ENCODE peak calls at places on chromosomes 2 and 18, in six cellular contexts. O, N, J, C, M and Z are unnamed samples.

GRCh38 chr2:197883354-197884032 is 79.1 kb downstream of the PLCL1 start:
- DNase-seq in O (no peak), J (no peak), M (no peak), N (no peak), C (no peak), Z (no peak)

GRCh38 chr2:23092831-23093230 is 292.1 kb upstream of the KLHL29 start:
- DNase-seq in J (no peak), O (no peak), M (no peak), C (no peak), N (no peak), Z (no peak)

GRCh38 chr2:163657257-163657656 is 78.6 kb downstream of the FIGN start:
- DNase-seq in N (no peak), J (no peak), C (no peak), O (no peak), M (no peak), Z (no peak)

GRCh38 chr18:70181015-70181414 is 24.5 kb downstream of the RTTN start:
- DNase-seq in M (no peak), C (no peak), J (peak), O (no peak), N (no peak), Z (no peak)

GRCh38 chr18:36812686-36813085 is 16.1 kb downstream of the TPGS2 start:
- DNase-seq in M (no peak), O (no peak), N (no peak), C (no peak), J (no peak), Z (no peak)

GRCh38 chr2:201978988-201979387 is 54.7 kb upstream of the FZD7 start:
- DNase-seq in C (no peak), N (no peak), O (no peak), J (no peak), M (no peak), Z (no peak)

GRCh38 chr2:6780765-6781274 is 84.9 kb downstream of the CMPK2 start:
- DNase-seq in M (peak), N (no peak), O (no peak), J (peak), C (no peak), Z (peak)

GRCh38 chr18:3449702-3450357 is at the start of gene TGIF1:
- DNase-seq in O (peak), N (no peak), M (peak), C (peak), J (peak), Z (peak)

GRCh38 chr18:79873449-79874110 is 75.8 kb downstream of the KCNG2 start:
- DNase-seq in C (no peak), J (no peak), M (no peak), N (no peak), O (no peak), Z (peak)

GRCh38 chr2:207113403-207113802 is 52.3 kb downstream of the KLF7 start:
- DNase-seq in M (no peak), C (no peak), O (no peak), N (no peak), J (no peak), Z (no peak)

GRCh38 chr2:42474765-42475454 is 18.9 kb downstream of the KCNG3 start:
- DNase-seq in J (no peak), O (no peak), M (no peak), N (no peak), C (no peak), Z (no peak)

GRCh38 chr18:49862656-49863385 is 49.5 kb upstream of the ACAA2 start:
- DNase-seq in C (no peak), O (no peak), M (no peak), N (no peak), J (no peak), Z (no peak)

GRCh38 chr2:107804608-107805498 is 21.8 kb upstream of the RGPD4 start:
- DNase-seq in N (no peak), C (no peak), J (no peak), M (no peak), O (no peak), Z (no peak)

GRCh38 chr2:27627963-27628766 is 647 bp downstream of the CCDC121 start:
- DNase-seq in J (peak), C (no peak), N (no peak), M (no peak), O (no peak), Z (no peak)

GRCh38 chr2:120741514-120742448 is 6.1 kb downstream of the GLI2 start:
- DNase-seq in J (no peak), O (no peak), C (peak), N (no peak), M (no peak), Z (peak)

GRCh38 chr2:109649736-109650695 is 35.9 kb downstream of the SOWAHC start:
- DNase-seq in J (no peak), N (no peak), C (no peak), M (no peak), O (no peak), Z (no peak)

GRCh38 chr2:8086796-8087479 is 594.9 kb upstream of the ID2 start:
- DNase-seq in O (no peak), C (peak), M (no peak), N (no peak), J (no peak), Z (no peak)

GRCh38 chr2:218435003-218435982 is 16.4 kb downstream of the VIL1 start:
- DNase-seq in O (no peak), M (peak), N (no peak), C (no peak), J (no peak), Z (peak)

GRCh38 chr18:68104036-68104435 is 587.5 kb upstream of the DSEL start:
- DNase-seq in O (no peak), M (no peak), J (no peak), N (no peak), C (no peak), Z (no peak)

GRCh38 chr18:35410561-35410960 is 33.4 kb upstream of the ZNF396 start:
- DNase-seq in O (no peak), C (no peak), M (no peak), J (no peak), N (no peak), Z (peak)

GRCh38 chr18:79515944-79516351 is 120.2 kb downstream of the NFATC1 start:
- DNase-seq in C (no peak), M (no peak), N (no peak), O (peak), J (no peak), Z (peak)

GRCh38 chr2:175293776-175294175 is 112.3 kb upstream of the ATP5MC3 start:
- DNase-seq in M (no peak), J (peak), C (no peak), N (no peak), O (no peak), Z (no peak)

GRCh38 chr2:120346667-120347358 is 877 bp downstream of the INHBB start:
- DNase-seq in J (peak), N (no peak), M (no peak), C (no peak), O (no peak), Z (peak)

GRCh38 chr2:30195011-30195410 is 36.3 kb upstream of the LBH start:
- DNase-seq in N (no peak), O (no peak), J (no peak), C (no peak), M (no peak), Z (no peak)

GRCh38 chr2:237309416-237309815 is 104.5 kb downstream of the COL6A3 start:
- DNase-seq in O (no peak), J (no peak), C (no peak), N (no peak), M (no peak), Z (no peak)

GRCh38 chr2:39313575-39313974 is 69.8 kb upstream of the CDKL4 start:
- DNase-seq in C (no peak), N (no peak), M (no peak), O (no peak), J (no peak), Z (no peak)

GRCh38 chr2:165586019-165586418 is 116.5 kb downstream of the CSRNP3 start:
- DNase-seq in O (no peak), C (no peak), J (no peak), M (no peak), N (no peak), Z (no peak)

GRCh38 chr2:235654115-235654514 is 160.3 kb downstream of the AGAP1 start:
- DNase-seq in M (no peak), N (no peak), C (no peak), J (peak), O (no peak), Z (no peak)

GRCh38 chr2:236309669-236310029 is 45.4 kb upstream of the ASB18 start:
- DNase-seq in J (peak), O (peak), C (no peak), N (peak), M (no peak), Z (no peak)

GRCh38 chr2:17877811-17878221 is 651 bp upstream of the KCNS3 start:
- DNase-seq in C (no peak), M (peak), N (no peak), J (peak), O (no peak), Z (no peak)

GRCh38 chr2:126850951-126851350 is 47.7 kb upstream of the TEX51 start:
- DNase-seq in N (no peak), O (no peak), M (no peak), J (no peak), C (peak), Z (no peak)

GRCh38 chr2:2647156-2647555 is 316.1 kb upstream of the MYT1L start:
- DNase-seq in N (no peak), C (no peak), O (no peak), J (no peak), M (no peak), Z (no peak)

GRCh38 chr2:33242845-33243244 is 233.6 kb upstream of the RASGRP3 start:
- DNase-seq in C (no peak), O (no peak), N (no peak), M (no peak), J (peak), Z (no peak)

GRCh38 chr2:170340693-170341068 is 162.7 kb downstream of the MYO3B start:
- DNase-seq in N (no peak), O (no peak), J (no peak), C (no peak), M (no peak), Z (no peak)

GRCh38 chr2:25259744-25260124 is 82.0 kb downstream of the DNMT3A start:
- DNase-seq in M (no peak), O (no peak), C (no peak), N (peak), J (no peak), Z (no peak)

GRCh38 chr2:25256486-25256875 is 85.2 kb downstream of the DNMT3A start:
- DNase-seq in O (peak), C (no peak), M (no peak), N (no peak), J (no peak), Z (no peak)

GRCh38 chr2:25257032-25257455 is 84.7 kb downstream of the DNMT3A start:
- DNase-seq in J (peak), N (no peak), C (no peak), O (no peak), M (no peak), Z (no peak)

GRCh38 chr2:25258814-25259743 is 82.6 kb downstream of the DNMT3A start:
- DNase-seq in C (no peak), J (no peak), N (no peak), O (no peak), M (no peak), Z (no peak)

GRCh38 chr2:25257931-25258771 is 83.6 kb downstream of the DNMT3A start:
- DNase-seq in N (no peak), M (no peak), O (no peak), C (no peak), J (no peak), Z (no peak)
- TF ChIP-seq CTCF in N (peak), M (no peak), O (no peak), C (no peak), J (peak), Z (no peak)

GRCh38 chr2:189762551-189763298 is at the start of gene OSGEPL1:
- DNase-seq in N (peak), M (peak), J (peak), C (peak), O (peak), Z (peak)
- TF ChIP-seq POLR2AphosphoS5 in N (peak), M (peak), J (peak), C (peak), O (peak), Z (peak)

DNA sequence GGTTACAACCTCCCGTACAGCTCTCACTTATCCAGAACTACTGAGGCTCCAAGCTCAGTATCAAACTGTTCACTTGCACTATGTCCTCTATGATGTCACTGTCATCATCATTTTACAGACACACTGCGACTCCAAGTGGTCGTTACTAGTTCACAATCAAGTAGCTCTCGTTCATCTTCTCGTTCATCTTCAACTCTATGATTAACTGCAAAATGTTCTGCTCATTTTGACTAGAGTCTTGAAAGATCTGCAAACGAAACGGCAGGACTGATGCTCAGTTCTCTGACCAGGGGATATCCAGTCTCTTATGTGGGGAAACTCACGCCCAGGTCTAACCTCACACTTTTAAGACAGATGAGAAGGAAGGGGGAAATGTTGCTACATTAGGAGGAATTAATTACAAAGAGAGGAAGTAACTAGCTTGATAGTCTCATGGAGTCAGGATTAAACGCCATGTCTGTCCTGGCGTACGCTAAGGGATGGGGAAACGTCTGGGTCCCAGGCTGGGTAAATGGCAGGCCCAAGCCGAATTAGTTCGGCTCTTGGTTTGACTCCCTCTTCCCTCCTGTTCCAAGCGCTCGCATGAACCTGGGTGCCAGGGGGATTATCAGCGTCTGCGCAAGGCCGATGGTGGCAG is 794 bp upstream of the CHCHD5 start:
- DNase-seq in C (no peak), N (no peak), M (no peak), J (peak), O (peak), Z (no peak)
- TF ChIP-seq CTCF in C (no peak), N (no peak), M (no peak), J (no peak), O (peak), Z (no peak)

DNA sequence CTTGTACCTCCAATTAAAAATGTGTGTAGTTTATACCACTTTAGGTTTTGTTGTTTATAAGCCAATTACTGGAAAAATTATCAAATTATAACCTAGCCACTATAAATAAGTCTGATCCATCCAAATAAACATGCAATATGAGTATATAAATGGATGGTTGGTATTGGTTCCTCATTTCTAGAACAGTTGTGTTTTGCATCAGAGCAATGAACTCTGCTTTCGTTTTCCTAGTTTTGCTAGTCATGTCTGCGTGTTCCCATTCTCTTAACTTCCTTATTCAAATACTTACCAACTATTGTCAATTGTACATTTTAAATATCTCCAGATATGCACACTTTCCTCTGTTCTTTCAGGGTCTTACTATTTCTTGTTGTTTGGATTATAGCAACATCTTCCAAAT is 641.7 kb downstream of the NR4A2 start:
- DNase-seq in M (no peak), C (no peak), N (no peak), O (no peak), J (no peak), Z (no peak)
- TF ChIP-seq POLR2AphosphoS5 in M (no peak), C (no peak), N (no peak), O (no peak), J (no peak), Z (no peak)